ENCODE peak calls at places on chromosome 7, in eight cellular contexts. E, M, Q, B, H, G, V and O are unnamed samples.

GRCh38 chr7:97016392-97017196 is 8.0 kb downstream of the DLX5 start:
- DNase-seq in G (no peak), V (peak; percentile 92), B (peak; percentile 84), M (no peak), H (no peak), Q (peak; percentile 93), E (no peak), O (no peak)

GRCh38 chr7:8000315-8000941 is 31.8 kb downstream of the GLCCI1 start:
- DNase-seq in H (no peak), M (no peak), V (no peak), G (no peak), B (no peak), E (no peak), Q (no peak), O (no peak)

GRCh38 chr7:66682350-66683093 is 53.8 kb downstream of the KCTD7 start:
- DNase-seq in M (no peak), H (no peak), E (peak; percentile 2), Q (no peak), V (peak; percentile 31), B (no peak), G (peak; percentile 2), O (no peak)

GRCh38 chr7:104922187-104923009 is 91.6 kb upstream of the KMT2E start:
- DNase-seq in B (no peak), E (no peak), V (no peak), Q (no peak), M (no peak), G (no peak), H (no peak), O (no peak)

GRCh38 chr7:93856319-93856718 is 34.2 kb downstream of the TFPI2 start:
- DNase-seq in B (no peak), H (no peak), G (no peak), M (no peak), V (no peak), E (peak; percentile 65), Q (no peak), O (peak; percentile 89)

GRCh38 chr7:28626629-28627262 is 214.4 kb downstream of the CREB5 start:
- DNase-seq in H (no peak), B (peak; percentile 81), G (no peak), Q (peak; percentile 83), M (peak; percentile 1), V (peak; percentile 29), E (peak; percentile 26), O (peak; percentile 53)

GRCh38 chr7:50348469-50349162 is 44.1 kb downstream of the IKZF1 start:
- DNase-seq in B (no peak), Q (peak; percentile 12), G (no peak), V (no peak), H (no peak), E (no peak), M (no peak), O (no peak)

GRCh38 chr7:150429699-150430098 is 20.7 kb upstream of the GIMAP8 start:
- DNase-seq in M (no peak), G (no peak), H (no peak), Q (no peak), V (no peak), B (no peak), E (no peak), O (no peak)

GRCh38 chr7:137810248-137810647 is 36.5 kb downstream of the DGKI start:
- DNase-seq in H (no peak), E (no peak), Q (no peak), M (no peak), B (no peak), G (no peak), V (no peak), O (no peak)

GRCh38 chr7:47572939-47573757 is 8.8 kb downstream of the TNS3 start:
- DNase-seq in M (no peak), B (no peak), E (no peak), V (no peak), H (no peak), Q (peak; percentile 61), G (no peak), O (no peak)

GRCh38 chr7:127901895-127902703 is 129.1 kb downstream of the LRRC4 start:
- DNase-seq in E (no peak), V (peak; percentile 22), H (no peak), Q (no peak), G (no peak), B (no peak), M (no peak), O (no peak)

GRCh38 chr7:51019231-51019844 is 236.6 kb upstream of the GRB10 start:
- DNase-seq in H (no peak), B (peak; percentile 29), Q (no peak), M (no peak), G (no peak), E (peak; percentile 89), V (no peak), O (no peak)

GRCh38 chr7:42913591-42913990 is 1.7 kb upstream of the C7orf25 start:
- DNase-seq in M (no peak), H (no peak), G (no peak), Q (no peak), V (no peak), B (no peak), E (peak; percentile 96), O (no peak)

GRCh38 chr7:155721056-155721455 is 76.6 kb downstream of the RBM33 start:
- DNase-seq in E (no peak), M (no peak), H (no peak), V (no peak), G (no peak), B (no peak), Q (no peak), O (no peak)

GRCh38 chr7:28093617-28094232 is 86.9 kb downstream of the JAZF1 start:
- DNase-seq in M (no peak), Q (peak; percentile 98), E (peak; percentile 68), B (peak; percentile 98), G (peak; percentile 21), H (peak; percentile 85), V (peak; percentile 60), O (peak; percentile 44)

GRCh38 chr7:26686448-26686981 is 177.9 kb downstream of the SKAP2 start:
- DNase-seq in H (no peak), E (peak; percentile 83), V (peak; percentile 67), B (no peak), Q (peak; percentile 80), G (no peak), M (no peak), O (peak; percentile 35)

GRCh38 chr7:139687980-139688632 is 89.7 kb downstream of the HIPK2 start:
- DNase-seq in H (no peak), E (peak; percentile 70), Q (no peak), V (peak; percentile 24), M (no peak), B (no peak), G (no peak), O (no peak)

GRCh38 chr7:83347836-83348482 is 185.3 kb upstream of the PCLO start:
- DNase-seq in V (no peak), H (no peak), E (peak; percentile 88), Q (peak; percentile 58), M (no peak), B (no peak), G (no peak), O (peak; percentile 23)

GRCh38 chr7:151925446-151926335 is 30.6 kb upstream of the GALNTL5 start:
- DNase-seq in G (no peak), M (no peak), Q (no peak), V (no peak), H (no peak), E (no peak), B (no peak), O (no peak)

GRCh38 chr7:22586101-22586805 is 86.3 kb upstream of the STEAP1B start:
- DNase-seq in V (peak; percentile 52), B (no peak), E (peak; percentile 60), M (no peak), H (no peak), G (no peak), Q (no peak), O (no peak)

GRCh38 chr7:118609207-118609606 is 384.7 kb downstream of the ANKRD7 start:
- DNase-seq in G (no peak), B (no peak), E (no peak), H (peak; percentile 40), Q (no peak), M (no peak), V (no peak), O (no peak)

GRCh38 chr7:135181929-135182678 is 11.6 kb upstream of the CYREN start:
- DNase-seq in M (no peak), B (no peak), G (no peak), V (no peak), H (no peak), Q (no peak), E (no peak), O (no peak)

GRCh38 chr7:20440472-20441105 is 109.9 kb downstream of the ITGB8 start:
- DNase-seq in E (no peak), H (no peak), Q (peak; percentile 89), M (no peak), G (no peak), B (peak; percentile 86), V (no peak), O (peak; percentile 9)